ENCODE peak calls at places on chromosome 1, in six cellular contexts. One of them, this sample, is unnamed.

GRCh38 chr1:186183970-186184628 is 191.0 kb downstream of the TPR start:
- DNase-seq in HTR-8/SVneo: no peak
- DNase-seq in progenitor cell of endocrine pancreas: no peak
- DNase-seq in colonic mucosa: no peak
- DNase-seq in EL: peak
- DNase-seq in iPS DF 6.9: no peak
- DNase-seq in this sample: no peak

GRCh38 chr1:20404466-20404865 is 81.5 kb downstream of the CAMK2N1 start:
- DNase-seq in HTR-8/SVneo: no peak
- DNase-seq in progenitor cell of endocrine pancreas: no peak
- DNase-seq in colonic mucosa: no peak
- DNase-seq in EL: no peak
- DNase-seq in iPS DF 6.9: no peak
- DNase-seq in this sample: no peak

GRCh38 chr1:27353166-27353565 is 11.3 kb downstream of the SYTL1 start:
- DNase-seq in HTR-8/SVneo: no peak
- DNase-seq in progenitor cell of endocrine pancreas: no peak
- DNase-seq in colonic mucosa: no peak
- DNase-seq in EL: no peak
- DNase-seq in iPS DF 6.9: no peak
- DNase-seq in this sample: no peak

GRCh38 chr1:99327357-99327756 is 63.1 kb downstream of the PLPPR4 start:
- DNase-seq in HTR-8/SVneo: no peak
- DNase-seq in progenitor cell of endocrine pancreas: no peak
- DNase-seq in colonic mucosa: no peak
- DNase-seq in EL: no peak
- DNase-seq in iPS DF 6.9: peak
- DNase-seq in this sample: no peak

GRCh38 chr1:117928881-117929339 is 511 bp downstream of the GDAP2 start:
- DNase-seq in HTR-8/SVneo: peak
- DNase-seq in progenitor cell of endocrine pancreas: peak
- DNase-seq in colonic mucosa: peak
- DNase-seq in EL: peak
- DNase-seq in iPS DF 6.9: peak
- DNase-seq in this sample: peak

GRCh38 chr1:170700842-170701305 is 36.9 kb downstream of the PRRX1 start:
- DNase-seq in HTR-8/SVneo: no peak
- DNase-seq in progenitor cell of endocrine pancreas: no peak
- DNase-seq in colonic mucosa: no peak
- DNase-seq in EL: no peak
- DNase-seq in iPS DF 6.9: no peak
- DNase-seq in this sample: no peak

GRCh38 chr1:241208910-241209414 is 148.0 kb downstream of the RGS7 start:
- DNase-seq in HTR-8/SVneo: no peak
- DNase-seq in progenitor cell of endocrine pancreas: no peak
- DNase-seq in colonic mucosa: no peak
- DNase-seq in EL: no peak
- DNase-seq in iPS DF 6.9: no peak
- DNase-seq in this sample: no peak

GRCh38 chr1:151553659-151554058 is 13.6 kb downstream of the TUFT1 start:
- DNase-seq in HTR-8/SVneo: no peak
- DNase-seq in progenitor cell of endocrine pancreas: no peak
- DNase-seq in colonic mucosa: no peak
- DNase-seq in EL: peak
- DNase-seq in iPS DF 6.9: no peak
- DNase-seq in this sample: no peak

GRCh38 chr1:154931940-154932487 is 4.5 kb downstream of the PMVK start:
- DNase-seq in HTR-8/SVneo: no peak
- DNase-seq in progenitor cell of endocrine pancreas: no peak
- DNase-seq in colonic mucosa: peak
- DNase-seq in EL: no peak
- DNase-seq in iPS DF 6.9: no peak
- DNase-seq in this sample: peak

GRCh38 chr1:244655186-244655585 is 2.3 kb downstream of the DESI2 start:
- DNase-seq in HTR-8/SVneo: no peak
- DNase-seq in progenitor cell of endocrine pancreas: no peak
- DNase-seq in colonic mucosa: no peak
- DNase-seq in EL: no peak
- DNase-seq in iPS DF 6.9: no peak
- DNase-seq in this sample: no peak

GRCh38 chr1:200429221-200429751 is 19.4 kb upstream of the ZNF281 start:
- DNase-seq in HTR-8/SVneo: no peak
- DNase-seq in progenitor cell of endocrine pancreas: no peak
- DNase-seq in colonic mucosa: no peak
- DNase-seq in EL: peak
- DNase-seq in iPS DF 6.9: no peak
- DNase-seq in this sample: no peak

GRCh38 chr1:185636848-185637247 is 97.3 kb upstream of the HMCN1 start:
- DNase-seq in HTR-8/SVneo: no peak
- DNase-seq in progenitor cell of endocrine pancreas: no peak
- DNase-seq in colonic mucosa: no peak
- DNase-seq in EL: no peak
- DNase-seq in iPS DF 6.9: no peak
- DNase-seq in this sample: no peak

GRCh38 chr1:2611034-2611501 is 21.7 kb downstream of the MMEL1 start:
- DNase-seq in HTR-8/SVneo: no peak
- DNase-seq in progenitor cell of endocrine pancreas: peak
- DNase-seq in colonic mucosa: peak
- DNase-seq in EL: peak
- DNase-seq in iPS DF 6.9: no peak
- DNase-seq in this sample: peak

GRCh38 chr1:1358433-1359201 is at the start of gene MXRA8:
- DNase-seq in HTR-8/SVneo: peak
- DNase-seq in progenitor cell of endocrine pancreas: peak
- DNase-seq in colonic mucosa: peak
- DNase-seq in EL: peak
- DNase-seq in iPS DF 6.9: no peak
- DNase-seq in this sample: peak

GRCh38 chr1:145782166-145783099 is 41.5 kb downstream of the RNF115 start:
- DNase-seq in HTR-8/SVneo: peak
- DNase-seq in progenitor cell of endocrine pancreas: no peak
- DNase-seq in colonic mucosa: no peak
- DNase-seq in EL: peak
- DNase-seq in iPS DF 6.9: no peak
- DNase-seq in this sample: no peak

GRCh38 chr1:227899820-227900449 is 47.8 kb downstream of the WNT9A start:
- DNase-seq in HTR-8/SVneo: no peak
- DNase-seq in progenitor cell of endocrine pancreas: no peak
- DNase-seq in colonic mucosa: no peak
- DNase-seq in EL: no peak
- DNase-seq in iPS DF 6.9: no peak
- DNase-seq in this sample: peak